ENCODE peak calls at places on chromosomes 13 and 19, in seven cellular contexts. G is cardiac fibroblast; C is adipocyte; E is left lung; S is stimulated activated CD8-positive, alpha-beta memory T cell treated with anti-CD3 and anti-CD28 coated beads, Interleukin-2, amount 100 ng/mL, for 48 hours; J is activated gamma-delta T cell treated with anti-CD3 and anti-CD28 coated beads, Interleukin-2, amount 50 U/mL, for 16 hours; L is HFF-Myc. H is an unnamed sample.

GRCh38 chr19:37896142-37896541 is 10.3 kb downstream of the WDR87 start:
- DNase-seq in E (no peak), J (no peak), G (no peak), L (no peak), S (no peak), C (no peak), H (no peak)

GRCh38 chr19:57056972-57057371 is 62.8 kb upstream of the USP29 start:
- DNase-seq in C (peak; percentile 40), E (no peak), L (no peak), J (no peak), S (no peak), G (peak; percentile 38), H (no peak)

GRCh38 chr13:74102691-74103090 is 31.5 kb downstream of the KLF12 start:
- DNase-seq in G (no peak), J (no peak), C (no peak), E (no peak), S (no peak), L (no peak), H (no peak)

GRCh38 chr19:55012294-55012693 is 25.8 kb downstream of the GP6 start:
- DNase-seq in S (no peak), E (no peak), C (no peak), L (no peak), J (no peak), G (no peak), H (no peak)

GRCh38 chr19:52286256-52286655 is 10.7 kb upstream of the ZNF480 start:
- DNase-seq in J (no peak), L (no peak), G (no peak), E (no peak), C (no peak), S (no peak), H (no peak)

GRCh38 chr19:457636-458035 is 3.2 kb downstream of the SHC2 start:
- DNase-seq in C (no peak), E (no peak), J (no peak), L (no peak), S (no peak), G (no peak), H (no peak)

GRCh38 chr19:38059897-38060296 is 152.9 kb downstream of the SIPA1L3 start:
- DNase-seq in J (no peak), S (no peak), G (peak; percentile 83), E (no peak), C (no peak), L (no peak), H (no peak)

GRCh38 chr13:31174018-31174417 is 12.3 kb upstream of the HSPH1 start:
- DNase-seq in G (peak; percentile 30), C (peak; percentile 53), J (no peak), S (no peak), E (no peak), L (no peak), H (peak; percentile 18)

GRCh38 chr19:21084343-21084742 is 2.3 kb downstream of the ZNF714 start:
- DNase-seq in J (no peak), S (no peak), G (peak; percentile 66), C (peak; percentile 35), E (no peak), L (peak; percentile 43), H (no peak)

GRCh38 chr19:50777830-50778303 is 7.6 kb downstream of the GPR32 start:
- DNase-seq in E (no peak), C (peak; percentile 14), G (no peak), L (no peak), S (no peak), J (no peak), H (no peak)

GRCh38 chr19:54364775-54365257 is at the start of gene LAIR1:
- DNase-seq in C (no peak), L (no peak), S (no peak), G (no peak), J (peak; percentile 27), E (peak; percentile 63), H (peak; percentile 18)

GRCh38 chr19:11304936-11305335 is 9.0 kb downstream of the TSPAN16 start:
- DNase-seq in E (no peak), G (no peak), S (no peak), L (no peak), C (no peak), J (no peak), H (no peak)

H was measured in fibroblast of gingiva.